ENCODE peak calls at places on chromosome 4, in ten cellular contexts. P, O, T, G, F, W, N, C, Q and H are unnamed samples.

GRCh38 chr4:121189351-121189750 is 25.2 kb upstream of the TNIP3 start:
- DNase-seq in P (no peak), O (no peak), T (no peak), G (no peak), F (no peak), W (no peak), N (no peak), C (no peak), Q (no peak), H (no peak)

GRCh38 chr4:2583517-2583916 is 47.1 kb downstream of the FAM193A start:
- DNase-seq in P (no peak), O (no peak), T (no peak), G (no peak), F (no peak), W (no peak), N (no peak), C (peak; percentile 27), Q (no peak), H (no peak)

GRCh38 chr4:88341227-88342192 is 37.1 kb upstream of the HERC6 start:
- DNase-seq in P (no peak), O (peak; percentile 61), T (no peak), G (no peak), F (peak; percentile 57), W (no peak), N (no peak), C (peak; percentile 88), Q (peak; percentile 93), H (no peak)

GRCh38 chr4:137387924-137388323 is 144.4 kb downstream of the PCDH18 start:
- DNase-seq in P (no peak), O (no peak), T (no peak), G (no peak), F (no peak), W (no peak), N (no peak), C (peak; percentile 84), Q (peak; percentile 84), H (no peak)

GRCh38 chr4:26861434-26862186 is 969 bp downstream of the STIM2 start:
- DNase-seq in P (peak; percentile 64), O (peak; percentile 70), T (peak; percentile 91), G (peak; percentile 79), F (peak; percentile 88), W (peak; percentile 76), N (peak; percentile 56), C (peak; percentile 76), Q (peak; percentile 69), H (no peak)

GRCh38 chr4:140112576-140112975 is 41.4 kb downstream of the MAML3 start:
- DNase-seq in P (no peak), O (no peak), T (no peak), G (no peak), F (no peak), W (no peak), N (no peak), C (peak; percentile 52), Q (no peak), H (no peak)

GRCh38 chr4:144575181-144575580 is 70.8 kb upstream of the HHIP start:
- DNase-seq in P (peak; percentile 64), O (no peak), T (no peak), G (peak; percentile 24), F (peak; percentile 91), W (no peak), N (no peak), C (no peak), Q (no peak), H (no peak)

GRCh38 chr4:1075809-1076524 is 37.4 kb downstream of the RNF212 start:
- DNase-seq in P (no peak), O (no peak), T (no peak), G (no peak), F (no peak), W (no peak), N (no peak), C (no peak), Q (no peak), H (no peak)

GRCh38 chr4:22237155-22237751 is 278.6 kb downstream of the ADGRA3 start:
- DNase-seq in P (peak; percentile 9), O (no peak), T (peak; percentile 69), G (no peak), F (peak; percentile 28), W (no peak), N (no peak), C (peak; percentile 4), Q (no peak), H (no peak)

GRCh38 chr4:86872135-86872534 is 20.1 kb downstream of the C4orf36 start:
- DNase-seq in P (no peak), O (no peak), T (no peak), G (no peak), F (no peak), W (no peak), N (no peak), C (no peak), Q (no peak), H (no peak)

GRCh38 chr4:72323227-72323626 is 245.8 kb downstream of the ADAMTS3 start:
- DNase-seq in P (no peak), O (no peak), T (no peak), G (no peak), F (no peak), W (no peak), N (no peak), C (no peak), Q (peak; percentile 66), H (no peak)

GRCh38 chr4:149291463-149291862 is 524.2 kb downstream of the IQCM start:
- DNase-seq in P (no peak), O (no peak), T (no peak), G (no peak), F (no peak), W (peak; percentile 54), N (no peak), C (peak; percentile 3), Q (peak; percentile 55), H (no peak)

GRCh38 chr4:153113061-153113837 is 91.0 kb upstream of the TRIM2 start:
- DNase-seq in P (no peak), O (peak; percentile 0), T (no peak), G (no peak), F (peak; percentile 88), W (no peak), N (no peak), C (peak; percentile 45), Q (peak; percentile 93), H (peak; percentile 58)

GRCh38 chr4:19807505-19807904 is 444.2 kb upstream of the SLIT2 start:
- DNase-seq in P (no peak), O (no peak), T (no peak), G (no peak), F (no peak), W (no peak), N (no peak), C (peak; percentile 76), Q (peak; percentile 69), H (no peak)

GRCh38 chr4:1746265-1746691 is 25.0 kb downstream of the TACC3 start:
- DNase-seq in P (no peak), O (peak; percentile 66), T (no peak), G (peak; percentile 82), F (peak; percentile 92), W (peak; percentile 68), N (peak; percentile 73), C (peak; percentile 72), Q (peak; percentile 59), H (no peak)

GRCh38 chr4:94909645-94910044 is 151.9 kb downstream of the BMPR1B start:
- DNase-seq in P (no peak), O (no peak), T (no peak), G (no peak), F (no peak), W (no peak), N (no peak), C (no peak), Q (no peak), H (no peak)

GRCh38 chr4:83757121-83757621 is 221.3 kb downstream of the GPAT3 start:
- DNase-seq in P (no peak), O (no peak), T (no peak), G (no peak), F (no peak), W (no peak), N (no peak), C (no peak), Q (no peak), H (no peak)

GRCh38 chr4:183098080-183098722 is 856 bp upstream of the WWC2 start:
- DNase-seq in P (no peak), O (peak; percentile 71), T (peak; percentile 90), G (peak; percentile 2), F (no peak), W (peak; percentile 65), N (peak; percentile 5), C (peak; percentile 75), Q (peak; percentile 45), H (no peak)

GRCh38 chr4:140144937-140145336 is 9.0 kb downstream of the MAML3 start:
- DNase-seq in P (no peak), O (no peak), T (no peak), G (no peak), F (no peak), W (no peak), N (no peak), C (no peak), Q (no peak), H (no peak)

GRCh38 chr4:132540797-132541196 is 608.3 kb upstream of the PCDH10 start:
- DNase-seq in P (no peak), O (no peak), T (no peak), G (no peak), F (no peak), W (no peak), N (no peak), C (no peak), Q (no peak), H (no peak)

GRCh38 chr4:24583451-24584174 is 741 bp downstream of the DHX15 start:
- DNase-seq in P (peak; percentile 57), O (peak; percentile 60), T (peak; percentile 85), G (no peak), F (peak; percentile 76), W (peak; percentile 69), N (no peak), C (peak; percentile 55), Q (peak; percentile 49), H (no peak)